ENCODE peak calls at places on chromosome 3, in five cellular contexts. P is stimulated activated CD4-positive, alpha-beta T cell treated with anti-CD3 and anti-CD28 coated beads, Interleukin-2, amount 100 ng/mL, for 48 hours; U is heart left ventricle; W is SW 1271; E is LoVo. N is an unnamed sample.

GRCh38 chr3:148697311-148698189 is at the start of gene AGTR1:
- DNase-seq in P (no peak), U (peak), W (no peak), E (no peak), N (peak)

GRCh38 chr3:140170612-140171011 is 235.6 kb downstream of the CLSTN2 start:
- DNase-seq in P (no peak), U (no peak), W (no peak), E (no peak), N (no peak)

GRCh38 chr3:127817331-127817821 is 4.9 kb downstream of the MGLL start:
- DNase-seq in P (no peak), U (no peak), W (peak), E (peak), N (no peak)

GRCh38 chr3:89617706-89618105 is 510.3 kb downstream of the EPHA3 start:
- DNase-seq in P (no peak), U (no peak), W (no peak), E (no peak), N (no peak)

GRCh38 chr3:128801779-128802369 is 75.9 kb downstream of the RAB7A start:
- DNase-seq in P (no peak), U (peak), W (no peak), E (no peak), N (no peak)

GRCh38 chr3:185402561-185402960 is 39.6 kb downstream of the MAP3K13 start:
- DNase-seq in P (no peak), U (no peak), W (no peak), E (no peak), N (peak)

GRCh38 chr3:3633761-3634160 is 165.5 kb upstream of the LRRN1 start:
- DNase-seq in P (no peak), U (no peak), W (no peak), E (no peak), N (no peak)

GRCh38 chr3:115632026-115632425 is 8.7 kb downstream of the GAP43 start:
- DNase-seq in P (no peak), U (no peak), W (no peak), E (no peak), N (no peak)

GRCh38 chr3:142993958-142994442 is 7.4 kb upstream of the U2SURP start:
- DNase-seq in P (peak), U (peak), W (peak), E (peak), N (peak)